ENCODE peak calls at places on chromosomes 5 and 9, in nine cellular contexts. One of them, this sample, is unnamed.

GRCh38 chr5:98275980-98276379 is 497.5 kb upstream of the RGMB start:
- DNase-seq in body of pancreas: no peak
- DNase-seq in activated B cell treated with CpG ODN at 0.5 μM for 24 hours: no peak
- DNase-seq in left ventricle myocardium inferior: no peak
- DNase-seq in uterus: no peak
- DNase-seq in neural crest cell: no peak
- DNase-seq in neural progenitor cell: no peak
- DNase-seq in tibial nerve: no peak
- DNase-seq in foreskin fibroblast: no peak
- DNase-seq in this sample: no peak

GRCh38 chr5:83726912-83727311 is 6.3 kb upstream of the HAPLN1 start:
- DNase-seq in neural progenitor cell: no peak
- DNase-seq in uterus: no peak
- DNase-seq in neural crest cell: no peak
- DNase-seq in activated B cell treated with CpG ODN at 0.5 μM for 24 hours: no peak
- DNase-seq in left ventricle myocardium inferior: no peak
- DNase-seq in body of pancreas: no peak
- DNase-seq in tibial nerve: no peak
- DNase-seq in foreskin fibroblast: no peak
- DNase-seq in this sample: no peak

GRCh38 chr9:127741831-127742434 is 6.8 kb upstream of the TOR2A start:
- DNase-seq in neural crest cell: peak; percentile 91
- DNase-seq in activated B cell treated with CpG ODN at 0.5 μM for 24 hours: no peak
- DNase-seq in tibial nerve: no peak
- DNase-seq in left ventricle myocardium inferior: peak; percentile 81
- DNase-seq in uterus: peak; percentile 46
- DNase-seq in neural progenitor cell: peak; percentile 97
- DNase-seq in body of pancreas: peak; percentile 87
- DNase-seq in foreskin fibroblast: peak; percentile 60
- DNase-seq in this sample: no peak

GRCh38 chr5:170747357-170747756 is 36.2 kb upstream of the GABRP start:
- DNase-seq in neural crest cell: no peak
- DNase-seq in tibial nerve: no peak
- DNase-seq in neural progenitor cell: no peak
- DNase-seq in left ventricle myocardium inferior: peak; percentile 73
- DNase-seq in foreskin fibroblast: no peak
- DNase-seq in activated B cell treated with CpG ODN at 0.5 μM for 24 hours: no peak
- DNase-seq in uterus: no peak
- DNase-seq in body of pancreas: peak; percentile 46
- DNase-seq in this sample: no peak

GRCh38 chr5:173047838-173048105 is 8.4 kb upstream of the CREBRF start:
- DNase-seq in neural crest cell: no peak
- DNase-seq in foreskin fibroblast: no peak
- DNase-seq in tibial nerve: no peak
- DNase-seq in uterus: no peak
- DNase-seq in left ventricle myocardium inferior: no peak
- DNase-seq in body of pancreas: no peak
- DNase-seq in neural progenitor cell: no peak
- DNase-seq in activated B cell treated with CpG ODN at 0.5 μM for 24 hours: no peak
- DNase-seq in this sample: no peak

GRCh38 chr9:109816490-109816889 is 36.5 kb downstream of the PALM2AKAP2 start:
- DNase-seq in foreskin fibroblast: peak; percentile 99
- DNase-seq in tibial nerve: no peak
- DNase-seq in left ventricle myocardium inferior: no peak
- DNase-seq in uterus: no peak
- DNase-seq in neural crest cell: no peak
- DNase-seq in body of pancreas: peak; percentile 50
- DNase-seq in neural progenitor cell: no peak
- DNase-seq in activated B cell treated with CpG ODN at 0.5 μM for 24 hours: no peak
- DNase-seq in this sample: no peak

GRCh38 chr9:90805006-90805993 is 3.7 kb downstream of the SYK start:
- DNase-seq in left ventricle myocardium inferior: no peak
- DNase-seq in neural progenitor cell: no peak
- DNase-seq in uterus: no peak
- DNase-seq in activated B cell treated with CpG ODN at 0.5 μM for 24 hours: no peak
- DNase-seq in foreskin fibroblast: no peak
- DNase-seq in tibial nerve: no peak
- DNase-seq in body of pancreas: no peak
- DNase-seq in neural crest cell: no peak
- DNase-seq in this sample: no peak

GRCh38 chr5:129244478-129244877 is 149.9 kb downstream of the ISOC1 start:
- DNase-seq in neural progenitor cell: no peak
- DNase-seq in tibial nerve: no peak
- DNase-seq in left ventricle myocardium inferior: no peak
- DNase-seq in activated B cell treated with CpG ODN at 0.5 μM for 24 hours: no peak
- DNase-seq in body of pancreas: no peak
- DNase-seq in foreskin fibroblast: peak; percentile 25
- DNase-seq in neural crest cell: no peak
- DNase-seq in uterus: no peak
- DNase-seq in this sample: no peak

GRCh38 chr5:77280036-77280435 is 69.6 kb downstream of the PDE8B start:
- DNase-seq in foreskin fibroblast: no peak
- DNase-seq in neural progenitor cell: no peak
- DNase-seq in body of pancreas: no peak
- DNase-seq in activated B cell treated with CpG ODN at 0.5 μM for 24 hours: no peak
- DNase-seq in left ventricle myocardium inferior: no peak
- DNase-seq in uterus: no peak
- DNase-seq in neural crest cell: no peak
- DNase-seq in tibial nerve: no peak
- DNase-seq in this sample: no peak

GRCh38 chr5:77282337-77283027 is 72.0 kb downstream of the PDE8B start:
- DNase-seq in activated B cell treated with CpG ODN at 0.5 μM for 24 hours: no peak
- DNase-seq in body of pancreas: peak; percentile 11
- DNase-seq in foreskin fibroblast: peak; percentile 91
- DNase-seq in left ventricle myocardium inferior: no peak
- DNase-seq in neural crest cell: no peak
- DNase-seq in tibial nerve: no peak
- DNase-seq in uterus: peak; percentile 45
- DNase-seq in neural progenitor cell: peak; percentile 20
- DNase-seq in this sample: no peak

GRCh38 chr5:77285442-77285841 is 75.0 kb downstream of the PDE8B start:
- DNase-seq in tibial nerve: no peak
- DNase-seq in neural progenitor cell: no peak
- DNase-seq in left ventricle myocardium inferior: no peak
- DNase-seq in body of pancreas: no peak
- DNase-seq in foreskin fibroblast: no peak
- DNase-seq in activated B cell treated with CpG ODN at 0.5 μM for 24 hours: no peak
- DNase-seq in neural crest cell: no peak
- DNase-seq in uterus: no peak
- DNase-seq in this sample: no peak

GRCh38 chr5:77277764-77278163 is 67.3 kb downstream of the PDE8B start:
- DNase-seq in foreskin fibroblast: no peak
- DNase-seq in activated B cell treated with CpG ODN at 0.5 μM for 24 hours: no peak
- DNase-seq in neural crest cell: no peak
- DNase-seq in body of pancreas: no peak
- DNase-seq in left ventricle myocardium inferior: no peak
- DNase-seq in neural progenitor cell: no peak
- DNase-seq in tibial nerve: no peak
- DNase-seq in uterus: no peak
- DNase-seq in this sample: no peak

DNA sequence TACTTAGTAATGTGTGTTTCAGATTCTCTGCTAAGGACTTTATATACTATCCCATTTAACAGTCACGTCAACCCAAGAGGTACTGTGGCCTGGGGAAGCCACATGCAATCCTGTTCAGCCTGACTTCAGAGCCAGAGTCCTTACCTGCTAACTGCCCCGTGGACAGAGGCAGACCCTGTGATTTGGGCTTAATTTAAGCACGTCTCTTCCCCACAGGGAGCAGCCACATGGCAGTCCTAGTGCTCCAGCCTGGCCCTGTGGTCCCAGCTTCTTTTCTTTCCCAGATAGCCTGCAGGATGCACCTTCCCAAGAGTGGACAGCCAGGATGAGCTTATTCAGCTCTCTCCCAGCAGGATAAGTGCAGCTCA is 71.5 kb downstream of the PDE8B start:
- DNase-seq in activated B cell treated with CpG ODN at 0.5 μM for 24 hours: no peak
- DNase-seq in body of pancreas: no peak
- DNase-seq in left ventricle myocardium inferior: no peak
- DNase-seq in neural progenitor cell: no peak
- DNase-seq in uterus: no peak
- DNase-seq in tibial nerve: no peak
- DNase-seq in foreskin fibroblast: no peak
- DNase-seq in neural crest cell: no peak
- DNase-seq in this sample: no peak
- TF ChIP-seq CTCF in activated B cell treated with CpG ODN at 0.5 μM for 24 hours: no peak
- TF ChIP-seq CTCF in body of pancreas: no peak
- TF ChIP-seq CTCF in left ventricle myocardium inferior: no peak
- TF ChIP-seq CTCF in neural progenitor cell: no peak
- TF ChIP-seq CTCF in uterus: no peak
- TF ChIP-seq CTCF in tibial nerve: no peak
- TF ChIP-seq CTCF in foreskin fibroblast: no peak
- TF ChIP-seq CTCF in neural crest cell: no peak
- TF ChIP-seq CTCF in this sample: no peak

GRCh38 chr9:32590476-32590875 is 17.5 kb upstream of the NDUFB6 start:
- DNase-seq in tibial nerve: no peak
- DNase-seq in neural crest cell: no peak
- DNase-seq in uterus: no peak
- DNase-seq in left ventricle myocardium inferior: no peak
- DNase-seq in neural progenitor cell: no peak
- DNase-seq in body of pancreas: no peak
- DNase-seq in foreskin fibroblast: no peak
- DNase-seq in activated B cell treated with CpG ODN at 0.5 μM for 24 hours: no peak
- DNase-seq in this sample: no peak

GRCh38 chr9:32584784-32585183 is 11.8 kb upstream of the NDUFB6 start:
- DNase-seq in neural progenitor cell: no peak
- DNase-seq in uterus: no peak
- DNase-seq in left ventricle myocardium inferior: no peak
- DNase-seq in activated B cell treated with CpG ODN at 0.5 μM for 24 hours: no peak
- DNase-seq in foreskin fibroblast: peak; percentile 16
- DNase-seq in tibial nerve: no peak
- DNase-seq in neural crest cell: no peak
- DNase-seq in body of pancreas: no peak
- DNase-seq in this sample: no peak

GRCh38 chr9:32590898-32591297 is 17.9 kb upstream of the NDUFB6 start:
- DNase-seq in left ventricle myocardium inferior: no peak
- DNase-seq in activated B cell treated with CpG ODN at 0.5 μM for 24 hours: no peak
- DNase-seq in tibial nerve: no peak
- DNase-seq in neural progenitor cell: no peak
- DNase-seq in foreskin fibroblast: no peak
- DNase-seq in body of pancreas: no peak
- DNase-seq in neural crest cell: no peak
- DNase-seq in uterus: no peak
- DNase-seq in this sample: no peak

GRCh38 chr9:32587901-32588300 is 14.9 kb upstream of the NDUFB6 start:
- DNase-seq in body of pancreas: no peak
- DNase-seq in foreskin fibroblast: no peak
- DNase-seq in activated B cell treated with CpG ODN at 0.5 μM for 24 hours: no peak
- DNase-seq in uterus: no peak
- DNase-seq in tibial nerve: no peak
- DNase-seq in neural progenitor cell: no peak
- DNase-seq in neural crest cell: no peak
- DNase-seq in left ventricle myocardium inferior: no peak
- DNase-seq in this sample: no peak

DNA sequence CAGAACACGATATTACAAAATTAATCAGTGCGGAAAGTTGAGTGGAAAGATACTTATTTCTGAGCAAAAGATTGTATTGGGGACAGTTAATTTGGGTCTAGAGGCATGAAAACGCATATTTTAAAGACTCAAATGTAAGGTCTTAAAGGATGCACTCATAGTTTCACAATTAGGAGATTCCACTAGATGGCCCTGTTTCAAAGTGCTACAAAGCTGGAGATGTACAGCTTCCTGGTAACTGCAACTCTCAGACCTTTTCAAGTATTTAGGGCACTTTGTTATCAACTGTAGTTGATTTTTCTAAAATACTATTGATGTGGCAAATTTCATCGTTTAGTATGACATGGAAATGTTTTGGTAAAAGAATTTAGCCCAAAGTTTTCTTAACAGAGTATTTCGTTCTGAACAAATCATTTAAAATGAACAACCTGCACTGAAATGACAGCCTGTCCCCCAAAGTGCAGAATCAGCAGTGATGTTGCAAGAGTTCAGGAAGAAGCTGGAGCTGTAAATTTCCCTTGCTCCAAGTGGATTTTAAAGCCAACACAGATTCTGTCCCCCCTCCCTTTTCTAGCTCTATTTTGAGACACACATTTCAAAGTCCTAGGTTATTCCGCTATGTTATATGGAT is 16.2 kb upstream of the NDUFB6 start:
- DNase-seq in body of pancreas: no peak
- DNase-seq in uterus: no peak
- DNase-seq in neural crest cell: no peak
- DNase-seq in left ventricle myocardium inferior: no peak
- DNase-seq in neural progenitor cell: peak; percentile 57
- DNase-seq in tibial nerve: no peak
- DNase-seq in foreskin fibroblast: peak; percentile 24
- DNase-seq in activated B cell treated with CpG ODN at 0.5 μM for 24 hours: no peak
- DNase-seq in this sample: no peak
- TF ChIP-seq CTCF in body of pancreas: peak; percentile 31
- TF ChIP-seq CTCF in uterus: peak; percentile 9
- TF ChIP-seq CTCF in neural crest cell: peak; percentile 65
- TF ChIP-seq CTCF in left ventricle myocardium inferior: peak; percentile 59
- TF ChIP-seq CTCF in neural progenitor cell: peak; percentile 64
- TF ChIP-seq CTCF in tibial nerve: peak; percentile 31
- TF ChIP-seq CTCF in foreskin fibroblast: peak; percentile 51
- TF ChIP-seq CTCF in activated B cell treated with CpG ODN at 0.5 μM for 24 hours: no peak
- TF ChIP-seq CTCF in this sample: no peak

DNA sequence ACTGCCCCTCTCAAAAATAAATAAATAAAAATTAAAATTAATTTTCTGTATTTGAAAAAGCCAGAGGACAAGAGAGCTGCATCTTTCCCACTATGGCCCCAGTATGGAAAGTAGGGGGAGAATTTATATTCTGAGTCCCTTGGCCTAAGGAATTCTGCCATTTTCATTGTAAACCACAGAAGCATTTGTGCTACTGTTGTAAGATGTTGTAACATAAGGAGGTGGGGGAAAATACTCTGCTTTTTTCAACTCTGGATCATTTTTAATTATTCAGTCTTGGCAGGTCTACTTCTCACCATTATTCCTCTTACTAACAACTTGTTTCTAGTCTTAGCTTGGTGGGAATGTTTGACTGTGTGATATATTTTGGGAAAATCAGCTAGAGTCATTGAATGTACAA is 52.3 kb upstream of the APC start:
- DNase-seq in foreskin fibroblast: no peak
- DNase-seq in activated B cell treated with CpG ODN at 0.5 μM for 24 hours: no peak
- DNase-seq in left ventricle myocardium inferior: no peak
- DNase-seq in body of pancreas: no peak
- DNase-seq in neural progenitor cell: no peak
- DNase-seq in neural crest cell: no peak
- DNase-seq in tibial nerve: no peak
- DNase-seq in uterus: no peak
- DNase-seq in this sample: no peak
- TF ChIP-seq CTCF in foreskin fibroblast: no peak
- TF ChIP-seq CTCF in activated B cell treated with CpG ODN at 0.5 μM for 24 hours: no peak
- TF ChIP-seq CTCF in left ventricle myocardium inferior: no peak
- TF ChIP-seq CTCF in body of pancreas: no peak
- TF ChIP-seq CTCF in neural progenitor cell: no peak
- TF ChIP-seq CTCF in neural crest cell: no peak
- TF ChIP-seq CTCF in tibial nerve: no peak
- TF ChIP-seq CTCF in uterus: no peak
- TF ChIP-seq CTCF in this sample: no peak

GRCh38 chr9:137097761-137098462 is 11.1 kb downstream of the MAN1B1 start:
- DNase-seq in tibial nerve: no peak
- DNase-seq in left ventricle myocardium inferior: no peak
- DNase-seq in uterus: no peak
- DNase-seq in foreskin fibroblast: no peak
- DNase-seq in body of pancreas: no peak
- DNase-seq in activated B cell treated with CpG ODN at 0.5 μM for 24 hours: no peak
- DNase-seq in neural progenitor cell: no peak
- DNase-seq in neural crest cell: no peak
- DNase-seq in this sample: no peak

GRCh38 chr9:137096785-137097546 is 10.2 kb downstream of the MAN1B1 start:
- DNase-seq in neural progenitor cell: no peak
- DNase-seq in tibial nerve: no peak
- DNase-seq in uterus: no peak
- DNase-seq in body of pancreas: no peak
- DNase-seq in activated B cell treated with CpG ODN at 0.5 μM for 24 hours: no peak
- DNase-seq in neural crest cell: no peak
- DNase-seq in left ventricle myocardium inferior: no peak
- DNase-seq in foreskin fibroblast: no peak
- DNase-seq in this sample: no peak

GRCh38 chr9:137099231-137099630 is 12.4 kb downstream of the MAN1B1 start:
- DNase-seq in tibial nerve: no peak
- DNase-seq in uterus: no peak
- DNase-seq in left ventricle myocardium inferior: no peak
- DNase-seq in neural progenitor cell: no peak
- DNase-seq in neural crest cell: no peak
- DNase-seq in foreskin fibroblast: no peak
- DNase-seq in activated B cell treated with CpG ODN at 0.5 μM for 24 hours: no peak
- DNase-seq in body of pancreas: no peak
- DNase-seq in this sample: no peak

GRCh38 chr9:137095664-137096517 is 9.1 kb downstream of the MAN1B1 start:
- DNase-seq in foreskin fibroblast: no peak
- DNase-seq in activated B cell treated with CpG ODN at 0.5 μM for 24 hours: peak; percentile 49
- DNase-seq in left ventricle myocardium inferior: no peak
- DNase-seq in tibial nerve: no peak
- DNase-seq in body of pancreas: no peak
- DNase-seq in neural progenitor cell: no peak
- DNase-seq in uterus: no peak
- DNase-seq in neural crest cell: no peak
- DNase-seq in this sample: peak; percentile 73
- TF ChIP-seq CTCF in foreskin fibroblast: no peak
- TF ChIP-seq CTCF in activated B cell treated with CpG ODN at 0.5 μM for 24 hours: no peak
- TF ChIP-seq CTCF in left ventricle myocardium inferior: no peak
- TF ChIP-seq CTCF in tibial nerve: no peak
- TF ChIP-seq CTCF in body of pancreas: no peak
- TF ChIP-seq CTCF in neural progenitor cell: no peak
- TF ChIP-seq CTCF in uterus: no peak
- TF ChIP-seq CTCF in neural crest cell: no peak
- TF ChIP-seq CTCF in this sample: peak; percentile 54

This sample was measured in natural killer cell.